ENCODE peak calls at places on chromosomes 11 and 22, in seven cellular contexts. I is fibroblast of the aortic adventitia, V is A172, B is Peyer's patch, U is HTR-8/SVneo, L is endothelial cell, P is right lobe of liver. S is an unnamed sample.

GRCh38 chr11:59171508-59172322 is at the start of gene DTX4:
- DNase-seq in B (peak), I (peak), U (peak), P (peak), L (peak), V (peak), S (peak)

GRCh38 chr22:27868738-27869282 is 50.2 kb downstream of the PITPNB start:
- DNase-seq in B (no peak), V (no peak), U (no peak), L (no peak), I (no peak), P (no peak), S (no peak)

GRCh38 chr22:49203863-49204598 is 623.6 kb downstream of the BRD1 start:
- DNase-seq in B (peak), V (no peak), L (no peak), U (no peak), I (no peak), P (peak), S (peak)

GRCh38 chr11:24935059-24935458 is 438.2 kb downstream of the LUZP2 start:
- DNase-seq in L (no peak), I (no peak), U (no peak), V (no peak), P (no peak), B (no peak), S (no peak)

GRCh38 chr11:14269956-14270355 is 89.0 kb downstream of the RRAS2 start:
- DNase-seq in L (no peak), P (no peak), V (no peak), I (no peak), B (no peak), U (no peak), S (no peak)

GRCh38 chr11:122951231-122951630 is 30.4 kb downstream of the BSX start:
- DNase-seq in V (no peak), U (no peak), I (no peak), L (no peak), B (no peak), P (no peak), S (no peak)

GRCh38 chr11:15179167-15179566 is 64.4 kb downstream of the INSC start:
- DNase-seq in P (no peak), L (no peak), I (peak), U (no peak), B (no peak), V (no peak), S (no peak)

GRCh38 chr11:61862714-61863547 is 28.4 kb downstream of the FADS3 start:
- DNase-seq in P (no peak), I (no peak), V (peak), B (no peak), U (no peak), L (no peak), S (no peak)